ENCODE peak calls at places on chromosomes 13 and 19, in nine cellular contexts. One of them, this sample, is unnamed.

GRCh38 chr19:3098515-3099346 is 4.6 kb downstream of the GNA11 start:
- DNase-seq in upper lobe of left lung: peak
- DNase-seq in breast epithelium: no peak
- DNase-seq in IMR-90: peak
- DNase-seq in transverse colon: peak
- DNase-seq in stomach: peak
- DNase-seq in suprapubic skin: peak
- DNase-seq in esophagus squamous epithelium: no peak
- DNase-seq in tibial nerve: no peak
- DNase-seq in this sample: peak

GRCh38 chr13:48281556-48281955 is 22.0 kb upstream of the RB1 start:
- DNase-seq in breast epithelium: no peak
- DNase-seq in esophagus squamous epithelium: no peak
- DNase-seq in transverse colon: no peak
- DNase-seq in upper lobe of left lung: no peak
- DNase-seq in IMR-90: no peak
- DNase-seq in suprapubic skin: no peak
- DNase-seq in tibial nerve: no peak
- DNase-seq in stomach: no peak
- DNase-seq in this sample: no peak

GRCh38 chr19:14517840-14518505 is at the start of gene DNAJB1:
- DNase-seq in stomach: peak
- DNase-seq in esophagus squamous epithelium: no peak
- DNase-seq in suprapubic skin: peak
- DNase-seq in upper lobe of left lung: peak
- DNase-seq in transverse colon: peak
- DNase-seq in tibial nerve: peak
- DNase-seq in breast epithelium: peak
- DNase-seq in IMR-90: peak
- DNase-seq in this sample: peak

GRCh38 chr19:18488403-18488723 is 33.5 kb downstream of the ELL start:
- DNase-seq in breast epithelium: no peak
- DNase-seq in stomach: no peak
- DNase-seq in esophagus squamous epithelium: no peak
- DNase-seq in upper lobe of left lung: no peak
- DNase-seq in IMR-90: no peak
- DNase-seq in suprapubic skin: no peak
- DNase-seq in tibial nerve: no peak
- DNase-seq in transverse colon: no peak
- DNase-seq in this sample: no peak

GRCh38 chr19:35717665-35718344 is at the start of gene KMT2B:
- DNase-seq in tibial nerve: peak
- DNase-seq in transverse colon: peak
- DNase-seq in breast epithelium: no peak
- DNase-seq in IMR-90: no peak
- DNase-seq in suprapubic skin: no peak
- DNase-seq in upper lobe of left lung: no peak
- DNase-seq in stomach: peak
- DNase-seq in esophagus squamous epithelium: no peak
- DNase-seq in this sample: peak

GRCh38 chr19:1674293-1674679 is 21.9 kb upstream of the TCF3 start:
- DNase-seq in transverse colon: no peak
- DNase-seq in IMR-90: no peak
- DNase-seq in breast epithelium: no peak
- DNase-seq in suprapubic skin: no peak
- DNase-seq in stomach: no peak
- DNase-seq in esophagus squamous epithelium: no peak
- DNase-seq in upper lobe of left lung: no peak
- DNase-seq in tibial nerve: no peak
- DNase-seq in this sample: no peak

GRCh38 chr19:6639439-6639838 is 30.5 kb downstream of the TNFSF14 start:
- DNase-seq in esophagus squamous epithelium: no peak
- DNase-seq in transverse colon: no peak
- DNase-seq in suprapubic skin: no peak
- DNase-seq in upper lobe of left lung: no peak
- DNase-seq in IMR-90: no peak
- DNase-seq in tibial nerve: no peak
- DNase-seq in stomach: no peak
- DNase-seq in breast epithelium: no peak
- DNase-seq in this sample: no peak

GRCh38 chr19:47228168-47228936 is 2.6 kb downstream of the BBC3 start:
- DNase-seq in breast epithelium: peak
- DNase-seq in IMR-90: peak
- DNase-seq in esophagus squamous epithelium: no peak
- DNase-seq in transverse colon: peak
- DNase-seq in suprapubic skin: peak
- DNase-seq in tibial nerve: peak
- DNase-seq in stomach: peak
- DNase-seq in upper lobe of left lung: peak
- DNase-seq in this sample: peak

GRCh38 chr13:80814541-80814940 is 473.6 kb upstream of the SPRY2 start:
- DNase-seq in transverse colon: no peak
- DNase-seq in breast epithelium: no peak
- DNase-seq in suprapubic skin: no peak
- DNase-seq in esophagus squamous epithelium: no peak
- DNase-seq in tibial nerve: no peak
- DNase-seq in stomach: no peak
- DNase-seq in IMR-90: no peak
- DNase-seq in upper lobe of left lung: no peak
- DNase-seq in this sample: no peak

GRCh38 chr13:44075113-44075512 is 195.4 kb downstream of the LACC1 start:
- DNase-seq in upper lobe of left lung: no peak
- DNase-seq in tibial nerve: no peak
- DNase-seq in stomach: no peak
- DNase-seq in suprapubic skin: no peak
- DNase-seq in breast epithelium: no peak
- DNase-seq in esophagus squamous epithelium: no peak
- DNase-seq in IMR-90: no peak
- DNase-seq in transverse colon: no peak
- DNase-seq in this sample: no peak

GRCh38 chr13:96994030-96994848 is at the start of gene OXGR1:
- DNase-seq in tibial nerve: no peak
- DNase-seq in breast epithelium: no peak
- DNase-seq in IMR-90: no peak
- DNase-seq in upper lobe of left lung: peak
- DNase-seq in transverse colon: peak
- DNase-seq in esophagus squamous epithelium: no peak
- DNase-seq in suprapubic skin: no peak
- DNase-seq in stomach: no peak
- DNase-seq in this sample: no peak

GRCh38 chr13:84985860-84986259 is 813.4 kb downstream of the SLITRK6 start:
- DNase-seq in suprapubic skin: no peak
- DNase-seq in tibial nerve: no peak
- DNase-seq in breast epithelium: no peak
- DNase-seq in esophagus squamous epithelium: no peak
- DNase-seq in transverse colon: no peak
- DNase-seq in IMR-90: no peak
- DNase-seq in stomach: no peak
- DNase-seq in upper lobe of left lung: no peak
- DNase-seq in this sample: no peak

GRCh38 chr13:56975647-56976046 is 165.1 kb upstream of the PRR20A start:
- DNase-seq in upper lobe of left lung: no peak
- DNase-seq in stomach: no peak
- DNase-seq in tibial nerve: no peak
- DNase-seq in esophagus squamous epithelium: no peak
- DNase-seq in suprapubic skin: no peak
- DNase-seq in IMR-90: no peak
- DNase-seq in transverse colon: no peak
- DNase-seq in breast epithelium: no peak
- DNase-seq in this sample: no peak

GRCh38 chr19:19137556-19138109 is 645 bp downstream of the TMEM161A start:
- DNase-seq in IMR-90: no peak
- DNase-seq in tibial nerve: no peak
- DNase-seq in upper lobe of left lung: peak
- DNase-seq in suprapubic skin: no peak
- DNase-seq in stomach: no peak
- DNase-seq in breast epithelium: no peak
- DNase-seq in transverse colon: no peak
- DNase-seq in esophagus squamous epithelium: no peak
- DNase-seq in this sample: peak

GRCh38 chr13:97043302-97043701 is 49.0 kb upstream of the OXGR1 start:
- DNase-seq in stomach: no peak
- DNase-seq in breast epithelium: no peak
- DNase-seq in suprapubic skin: no peak
- DNase-seq in IMR-90: no peak
- DNase-seq in upper lobe of left lung: no peak
- DNase-seq in esophagus squamous epithelium: no peak
- DNase-seq in tibial nerve: no peak
- DNase-seq in transverse colon: no peak
- DNase-seq in this sample: no peak

GRCh38 chr19:344625-345319 is at the start of gene MIER2:
- DNase-seq in breast epithelium: peak
- DNase-seq in suprapubic skin: peak
- DNase-seq in esophagus squamous epithelium: no peak
- DNase-seq in tibial nerve: peak
- DNase-seq in upper lobe of left lung: peak
- DNase-seq in IMR-90: peak
- DNase-seq in transverse colon: peak
- DNase-seq in stomach: peak
- DNase-seq in this sample: peak
- TF ChIP-seq POLR2A in breast epithelium: no peak
- TF ChIP-seq POLR2A in suprapubic skin: no peak
- TF ChIP-seq POLR2A in esophagus squamous epithelium: no peak
- TF ChIP-seq POLR2A in tibial nerve: no peak
- TF ChIP-seq POLR2A in upper lobe of left lung: no peak
- TF ChIP-seq POLR2A in IMR-90: peak
- TF ChIP-seq POLR2A in transverse colon: no peak
- TF ChIP-seq POLR2A in stomach: no peak
- TF ChIP-seq POLR2A in this sample: peak

GRCh38 chr19:21607453-21607852 is 102.1 kb downstream of the ZNF429 start:
- DNase-seq in breast epithelium: no peak
- DNase-seq in esophagus squamous epithelium: no peak
- DNase-seq in tibial nerve: no peak
- DNase-seq in upper lobe of left lung: no peak
- DNase-seq in stomach: no peak
- DNase-seq in transverse colon: no peak
- DNase-seq in IMR-90: no peak
- DNase-seq in suprapubic skin: no peak
- DNase-seq in this sample: no peak

GRCh38 chr19:21604941-21605548 is 99.6 kb downstream of the ZNF429 start:
- DNase-seq in tibial nerve: no peak
- DNase-seq in suprapubic skin: no peak
- DNase-seq in transverse colon: no peak
- DNase-seq in breast epithelium: peak
- DNase-seq in esophagus squamous epithelium: no peak
- DNase-seq in stomach: no peak
- DNase-seq in upper lobe of left lung: no peak
- DNase-seq in IMR-90: no peak
- DNase-seq in this sample: peak

GRCh38 chr19:21602105-21602658 is 96.8 kb downstream of the ZNF429 start:
- DNase-seq in suprapubic skin: no peak
- DNase-seq in stomach: no peak
- DNase-seq in IMR-90: no peak
- DNase-seq in transverse colon: no peak
- DNase-seq in breast epithelium: no peak
- DNase-seq in tibial nerve: no peak
- DNase-seq in upper lobe of left lung: no peak
- DNase-seq in esophagus squamous epithelium: no peak
- DNase-seq in this sample: no peak

GRCh38 chr19:21604351-21604926 is 99.0 kb downstream of the ZNF429 start:
- DNase-seq in suprapubic skin: no peak
- DNase-seq in IMR-90: peak
- DNase-seq in transverse colon: no peak
- DNase-seq in tibial nerve: no peak
- DNase-seq in upper lobe of left lung: no peak
- DNase-seq in stomach: no peak
- DNase-seq in breast epithelium: no peak
- DNase-seq in esophagus squamous epithelium: no peak
- DNase-seq in this sample: no peak

GRCh38 chr19:21603431-21604153 is 98.2 kb downstream of the ZNF429 start:
- DNase-seq in esophagus squamous epithelium: no peak
- DNase-seq in upper lobe of left lung: no peak
- DNase-seq in suprapubic skin: no peak
- DNase-seq in tibial nerve: no peak
- DNase-seq in stomach: no peak
- DNase-seq in IMR-90: no peak
- DNase-seq in transverse colon: no peak
- DNase-seq in breast epithelium: no peak
- DNase-seq in this sample: no peak
- H3K4me3 ChIP-seq in esophagus squamous epithelium: peak
- H3K4me3 ChIP-seq in upper lobe of left lung: no peak
- H3K4me3 ChIP-seq in suprapubic skin: peak
- H3K4me3 ChIP-seq in tibial nerve: peak
- H3K4me3 ChIP-seq in stomach: no peak
- H3K4me3 ChIP-seq in IMR-90: no peak
- H3K4me3 ChIP-seq in transverse colon: peak
- H3K4me3 ChIP-seq in breast epithelium: peak
- H3K4me3 ChIP-seq in this sample: peak

GRCh38 chr19:12163841-12164240 is 945 bp downstream of the ZNF136 start:
- DNase-seq in breast epithelium: no peak
- DNase-seq in esophagus squamous epithelium: no peak
- DNase-seq in suprapubic skin: no peak
- DNase-seq in IMR-90: peak
- DNase-seq in stomach: no peak
- DNase-seq in transverse colon: no peak
- DNase-seq in upper lobe of left lung: no peak
- DNase-seq in tibial nerve: no peak
- DNase-seq in this sample: no peak

GRCh38 chr19:12162513-12162881 is 399 bp upstream of the ZNF136 start:
- DNase-seq in tibial nerve: no peak
- DNase-seq in breast epithelium: no peak
- DNase-seq in transverse colon: no peak
- DNase-seq in suprapubic skin: no peak
- DNase-seq in stomach: no peak
- DNase-seq in IMR-90: no peak
- DNase-seq in esophagus squamous epithelium: no peak
- DNase-seq in upper lobe of left lung: no peak
- DNase-seq in this sample: no peak

GRCh38 chr19:12166596-12166995 is 3.7 kb downstream of the ZNF136 start:
- DNase-seq in esophagus squamous epithelium: no peak
- DNase-seq in transverse colon: no peak
- DNase-seq in breast epithelium: no peak
- DNase-seq in stomach: no peak
- DNase-seq in IMR-90: peak
- DNase-seq in suprapubic skin: no peak
- DNase-seq in tibial nerve: no peak
- DNase-seq in upper lobe of left lung: no peak
- DNase-seq in this sample: no peak

GRCh38 chr19:12159773-12160414 is 3.0 kb upstream of the ZNF136 start:
- DNase-seq in esophagus squamous epithelium: no peak
- DNase-seq in breast epithelium: no peak
- DNase-seq in tibial nerve: no peak
- DNase-seq in transverse colon: no peak
- DNase-seq in upper lobe of left lung: peak
- DNase-seq in suprapubic skin: no peak
- DNase-seq in IMR-90: no peak
- DNase-seq in stomach: no peak
- DNase-seq in this sample: no peak

GRCh38 chr19:12162882-12163806 is at the start of gene ZNF136:
- DNase-seq in stomach: peak
- DNase-seq in esophagus squamous epithelium: peak
- DNase-seq in suprapubic skin: peak
- DNase-seq in transverse colon: peak
- DNase-seq in upper lobe of left lung: peak
- DNase-seq in breast epithelium: peak
- DNase-seq in IMR-90: peak
- DNase-seq in tibial nerve: peak
- DNase-seq in this sample: peak
- TF ChIP-seq POLR2A in stomach: no peak
- TF ChIP-seq POLR2A in esophagus squamous epithelium: no peak
- TF ChIP-seq POLR2A in suprapubic skin: peak
- TF ChIP-seq POLR2A in transverse colon: peak
- TF ChIP-seq POLR2A in upper lobe of left lung: peak
- TF ChIP-seq POLR2A in breast epithelium: peak
- TF ChIP-seq POLR2A in IMR-90: peak
- TF ChIP-seq POLR2A in tibial nerve: peak
- TF ChIP-seq POLR2A in this sample: peak

GRCh38 chr13:92805766-92806165 is 420.8 kb upstream of the GPC6 start:
- DNase-seq in stomach: no peak
- DNase-seq in suprapubic skin: no peak
- DNase-seq in tibial nerve: no peak
- DNase-seq in upper lobe of left lung: no peak
- DNase-seq in esophagus squamous epithelium: no peak
- DNase-seq in IMR-90: no peak
- DNase-seq in transverse colon: no peak
- DNase-seq in breast epithelium: no peak
- DNase-seq in this sample: no peak
- H3K4me3 ChIP-seq in stomach: peak
- H3K4me3 ChIP-seq in suprapubic skin: peak
- H3K4me3 ChIP-seq in tibial nerve: peak
- H3K4me3 ChIP-seq in upper lobe of left lung: no peak
- H3K4me3 ChIP-seq in esophagus squamous epithelium: peak
- H3K4me3 ChIP-seq in IMR-90: no peak
- H3K4me3 ChIP-seq in transverse colon: peak
- H3K4me3 ChIP-seq in breast epithelium: peak
- H3K4me3 ChIP-seq in this sample: peak